ENCODE peak calls at places on chromosomes 16 and 17, in ten cellular contexts. R, Y, I, H, F, E, K, M, T and W are unnamed samples.

GRCh38 chr16:88002211-88002610 is 51.0 kb downstream of the BANP start:
- DNase-seq in E (no peak), R (no peak), I (no peak), Y (no peak), T (no peak), K (no peak), H (no peak), F (no peak), M (no peak), W (no peak)

GRCh38 chr16:48232459-48233040 is 11.6 kb upstream of the LONP2 start:
- DNase-seq in F (no peak), M (no peak), Y (no peak), R (no peak), E (peak), T (no peak), K (no peak), H (no peak), I (no peak), W (no peak)

GRCh38 chr16:69190598-69190997 is 3.6 kb downstream of the SNTB2 start:
- DNase-seq in F (peak), Y (no peak), H (no peak), R (no peak), T (no peak), I (no peak), K (no peak), M (no peak), E (no peak), W (no peak)

GRCh38 chr17:41065829-41066624 is at the start of gene KRTAP2-4:
- DNase-seq in R (no peak), H (no peak), F (no peak), Y (no peak), I (no peak), E (peak), K (peak), T (no peak), M (peak), W (no peak)

GRCh38 chr16:54957403-54957802 is 26.7 kb downstream of the IRX5 start:
- DNase-seq in R (no peak), F (no peak), M (peak), H (peak), Y (no peak), E (peak), I (no peak), K (no peak), T (no peak), W (no peak)

GRCh38 chr17:74274703-74275340 is 788 bp downstream of the DNAI2 start:
- DNase-seq in R (no peak), E (no peak), I (no peak), Y (no peak), T (no peak), H (peak), K (no peak), M (no peak), F (no peak), W (no peak)

GRCh38 chr17:79681101-79681621 is 49.6 kb upstream of the ENPP7 start:
- DNase-seq in E (no peak), I (no peak), M (no peak), H (no peak), F (no peak), R (no peak), T (no peak), Y (no peak), K (no peak), W (no peak)

GRCh38 chr16:4486126-4486893 is 10.1 kb downstream of the HMOX2 start:
- DNase-seq in E (no peak), H (no peak), F (no peak), R (no peak), Y (no peak), M (no peak), T (no peak), K (no peak), I (no peak), W (no peak)

GRCh38 chr16:89506791-89507191 is 1.4 kb upstream of the SPG7 start:
- DNase-seq in F (no peak), E (peak), Y (no peak), K (no peak), T (no peak), M (no peak), H (peak), R (no peak), I (peak), W (no peak)

GRCh38 chr17:10063730-10064221 is 134.6 kb downstream of the GAS7 start:
- DNase-seq in T (no peak), M (no peak), H (no peak), Y (no peak), E (no peak), K (no peak), I (peak), R (no peak), F (peak), W (no peak)

GRCh38 chr17:65166785-65167184 is 29.6 kb downstream of the RGS9 start:
- DNase-seq in E (no peak), F (no peak), K (no peak), I (no peak), T (no peak), Y (no peak), R (no peak), H (peak), M (no peak), W (no peak)

GRCh38 chr17:73595068-73595865 is 49.0 kb downstream of the SDK2 start:
- DNase-seq in E (no peak), I (no peak), Y (peak), K (no peak), H (peak), T (peak), F (no peak), R (peak), M (no peak), W (no peak)

GRCh38 chr17:57480438-57481196 is 224.3 kb downstream of the MSI2 start:
- DNase-seq in I (no peak), H (no peak), M (peak), R (no peak), E (peak), F (no peak), Y (peak), T (no peak), K (peak), W (no peak)

GRCh38 chr16:425740-426114 is 278 bp downstream of the RAB11FIP3 start:
- DNase-seq in M (no peak), E (no peak), H (no peak), R (no peak), K (no peak), I (no peak), Y (no peak), F (no peak), T (no peak), W (no peak)

GRCh38 chr17:80790021-80790765 is 201.4 kb upstream of the CHMP6 start:
- DNase-seq in K (no peak), E (peak), H (no peak), I (no peak), R (no peak), T (no peak), F (no peak), M (no peak), Y (no peak), W (no peak)

GRCh38 chr16:54076006-54076504 is 210.5 kb downstream of the IRX3 start:
- DNase-seq in E (no peak), T (no peak), M (no peak), Y (no peak), R (no peak), I (no peak), F (no peak), K (no peak), H (no peak), W (no peak)

GRCh38 chr16:27070776-27071175 is 4.0 kb downstream of the C16orf82 start:
- DNase-seq in I (no peak), E (no peak), Y (no peak), K (no peak), T (no peak), R (no peak), F (no peak), M (no peak), H (no peak), W (no peak)

GRCh38 chr16:19851476-19851875 is 33.2 kb downstream of the GPRC5B start:
- DNase-seq in M (no peak), R (no peak), I (no peak), K (no peak), T (no peak), Y (no peak), F (no peak), H (no peak), E (no peak), W (no peak)

GRCh38 chr17:41492771-41493170 is 3.1 kb upstream of the KRT36 start:
- DNase-seq in M (peak), I (no peak), K (no peak), R (no peak), T (no peak), F (no peak), H (peak), E (peak), Y (no peak), W (no peak)

GRCh38 chr17:39517224-39517623 is 55.9 kb downstream of the CDK12 start:
- DNase-seq in I (no peak), K (no peak), M (peak), E (no peak), R (no peak), Y (no peak), F (no peak), T (no peak), H (no peak), W (no peak)

GRCh38 chr17:27551701-27552466 is 79.1 kb upstream of the LGALS9 start:
- DNase-seq in M (no peak), E (peak), H (no peak), Y (no peak), K (no peak), I (no peak), T (no peak), F (no peak), R (no peak), W (no peak)

GRCh38 chr17:43660816-43661493 is 767 bp downstream of the MEOX1 start:
- DNase-seq in R (no peak), T (no peak), M (no peak), Y (no peak), F (no peak), H (no peak), E (no peak), I (no peak), K (no peak), W (no peak)